ENCODE peak calls at places on chromosome 18, in eight cellular contexts. G is cardiac fibroblast, A is Calu3, Q is chondrocyte, I is cardiac muscle cell, F is H9, J is RWPE1, C is HFF-Myc. O is an unnamed sample.

GRCh38 chr18:46759885-46760284 is 3.0 kb upstream of the ST8SIA5 start:
- DNase-seq in G (no peak), A (no peak), Q (no peak), I (no peak), F (no peak), J (no peak), C (no peak), O (no peak)

GRCh38 chr18:50099725-50100414 is 95.1 kb downstream of the MYO5B start:
- DNase-seq in G (no peak), A (no peak), Q (no peak), I (no peak), F (no peak), J (peak; percentile 45), C (peak; percentile 45), O (no peak)

GRCh38 chr18:54004828-54005227 is 219.6 kb downstream of the MBD2 start:
- DNase-seq in G (peak; percentile 13), A (peak; percentile 2), Q (no peak), I (peak; percentile 68), F (peak; percentile 61), J (no peak), C (peak; percentile 15), O (no peak)

GRCh38 chr18:31487251-31488015 is 10.5 kb upstream of the DSG2 start:
- DNase-seq in G (peak; percentile 71), A (peak; percentile 60), Q (no peak), I (peak; percentile 79), F (no peak), J (peak; percentile 75), C (no peak), O (no peak)

GRCh38 chr18:70132999-70133398 is 72.5 kb downstream of the RTTN start:
- DNase-seq in G (peak; percentile 71), A (no peak), Q (no peak), I (peak; percentile 67), F (no peak), J (no peak), C (peak; percentile 54), O (no peak)

GRCh38 chr18:29979884-29980283 is 1062.7 kb downstream of the DSC3 start:
- DNase-seq in G (no peak), A (no peak), Q (no peak), I (peak; percentile 4), F (no peak), J (no peak), C (no peak), O (no peak)

GRCh38 chr18:39604836-39605235 is 2039.2 kb upstream of the CELF4 start:
- DNase-seq in G (peak; percentile 59), A (no peak), Q (no peak), I (peak; percentile 72), F (no peak), J (peak; percentile 2), C (no peak), O (no peak)

GRCh38 chr18:48222118-48222517 is 187.1 kb downstream of the ZBTB7C start:
- DNase-seq in G (peak; percentile 66), A (peak; percentile 53), Q (no peak), I (peak; percentile 81), F (no peak), J (peak; percentile 33), C (no peak), O (peak; percentile 78)

GRCh38 chr18:8685141-8685913 is 20.0 kb upstream of the MTCL1 start:
- DNase-seq in G (peak; percentile 59), A (no peak), Q (no peak), I (peak; percentile 46), F (no peak), J (peak; percentile 92), C (no peak), O (peak; percentile 1)

GRCh38 chr18:45654677-45655076 is 39.4 kb downstream of the SLC14A2 start:
- DNase-seq in G (no peak), A (no peak), Q (no peak), I (no peak), F (no peak), J (no peak), C (no peak), O (no peak)

GRCh38 chr18:66548747-66549146 is 55.1 kb downstream of the CDH19 start:
- DNase-seq in G (peak; percentile 2), A (no peak), Q (no peak), I (peak; percentile 2), F (no peak), J (no peak), C (no peak), O (no peak)
- TF ChIP-seq CTCF in G (peak; percentile 24), A (no peak), Q (peak; percentile 38), I (no peak), F (peak; percentile 90), J (no peak), C (no peak), O (no peak)

GRCh38 chr18:32893915-32894314 is 121.1 kb upstream of the KLHL14 start:
- DNase-seq in G (no peak), A (no peak), Q (no peak), I (no peak), F (no peak), J (no peak), C (no peak), O (no peak)

GRCh38 chr18:32902566-32903330 is 129.9 kb upstream of the KLHL14 start:
- DNase-seq in G (no peak), A (no peak), Q (no peak), I (no peak), F (no peak), J (no peak), C (no peak), O (no peak)

GRCh38 chr18:32896781-32897547 is 124.1 kb upstream of the KLHL14 start:
- DNase-seq in G (peak; percentile 11), A (no peak), Q (no peak), I (peak; percentile 2), F (no peak), J (no peak), C (no peak), O (no peak)

GRCh38 chr18:32899819-32900218 is 127.0 kb upstream of the KLHL14 start:
- DNase-seq in G (no peak), A (no peak), Q (no peak), I (no peak), F (no peak), J (no peak), C (no peak), O (no peak)
- TF ChIP-seq CTCF in G (peak; percentile 45), A (no peak), Q (peak; percentile 20), I (no peak), F (no peak), J (no peak), C (no peak), O (no peak)

GRCh38 chr18:76948345-76948744 is 126.0 kb downstream of the ZNF236 start:
- DNase-seq in G (no peak), A (no peak), Q (no peak), I (no peak), F (no peak), J (no peak), C (no peak), O (no peak)

GRCh38 chr18:76955529-76956170 is 133.3 kb downstream of the ZNF236 start:
- DNase-seq in G (no peak), A (no peak), Q (no peak), I (no peak), F (no peak), J (no peak), C (no peak), O (peak; percentile 42)

GRCh38 chr18:76953186-76953982 is 131.0 kb downstream of the ZNF236 start:
- DNase-seq in G (peak; percentile 63), A (peak; percentile 71), Q (no peak), I (peak; percentile 63), F (no peak), J (no peak), C (no peak), O (peak; percentile 69)

GRCh38 chr18:76952747-76953146 is 130.4 kb downstream of the ZNF236 start:
- DNase-seq in G (no peak), A (no peak), Q (no peak), I (no peak), F (no peak), J (no peak), C (no peak), O (no peak)

DNA sequence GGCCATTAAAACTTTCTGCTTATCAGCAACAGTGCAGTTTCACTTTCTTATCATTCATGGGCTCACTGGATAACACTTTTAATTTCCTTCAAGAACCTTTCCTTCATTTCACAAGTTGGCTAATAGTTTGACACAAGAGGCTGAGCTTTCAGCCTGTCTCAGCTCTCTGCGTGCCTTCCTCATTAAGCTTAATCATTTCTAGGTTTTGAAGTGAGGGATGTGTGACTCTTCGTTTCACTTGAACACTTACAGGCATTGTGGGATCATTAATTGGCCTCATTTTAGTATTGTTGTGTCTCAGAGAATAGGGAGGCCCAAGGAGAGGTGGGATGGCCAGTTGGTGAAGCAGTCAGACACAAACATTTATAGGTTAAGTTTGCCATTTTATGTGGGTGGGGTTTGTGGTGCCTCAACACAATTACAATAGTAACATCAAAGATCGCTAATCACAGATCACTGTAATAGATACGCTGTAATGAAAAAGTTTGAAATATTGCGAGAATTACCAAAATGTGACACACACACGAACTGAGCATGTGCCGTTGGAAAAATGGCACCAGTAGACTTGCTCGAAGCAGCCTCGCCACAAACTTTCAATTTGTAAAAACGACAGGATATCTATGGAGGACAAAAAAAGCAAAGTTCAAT is 129.4 kb downstream of the ZNF236 start:
- DNase-seq in G (no peak), A (no peak), Q (no peak), I (no peak), F (no peak), J (no peak), C (no peak), O (no peak)
- TF ChIP-seq CTCF in G (no peak), A (no peak), Q (no peak), I (no peak), F (no peak), J (no peak), C (no peak), O (no peak)

DNA sequence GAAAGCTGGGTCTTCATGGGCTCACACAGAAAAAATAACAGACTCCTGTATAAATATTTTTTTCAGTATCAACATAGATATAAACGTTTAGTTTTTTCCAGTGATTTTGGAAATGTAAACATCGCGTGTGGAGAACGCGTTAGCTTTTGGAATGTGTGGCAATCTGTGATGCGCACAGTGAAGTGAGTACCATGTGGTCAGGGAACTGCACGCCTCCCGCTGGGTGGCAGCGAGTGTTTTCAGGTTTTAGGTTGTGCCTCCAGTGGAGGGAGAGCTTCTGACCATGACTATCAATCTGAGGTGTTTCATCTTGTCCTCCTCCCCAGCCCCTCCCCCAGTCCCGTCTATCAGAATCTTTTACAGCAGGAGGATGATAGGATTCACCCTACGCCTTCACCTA is 127.8 kb downstream of the ARHGAP28 start:
- DNase-seq in G (no peak), A (no peak), Q (no peak), I (no peak), F (no peak), J (no peak), C (no peak), O (no peak)
- TF ChIP-seq CTCF in G (no peak), A (no peak), Q (no peak), I (no peak), F (no peak), J (no peak), C (no peak), O (no peak)